ENCODE peak calls at places on chromosome 10, in four cellular contexts. N is uterus; H is heart right ventricle; J is CD8-positive, alpha-beta memory T cell. U is an unnamed sample.
A peak's percentile ranks its signal among the peaks of the same experiment; 100 is the strongest.

GRCh38 chr10:101292194-101293006 is 61.6 kb upstream of the BTRC start:
- DNase-seq in H (peak; percentile 13), N (no peak), J (no peak), U (peak; percentile 78)

GRCh38 chr10:116669080-116669479 is 48.3 kb downstream of the PNLIPRP2 start:
- DNase-seq in H (no peak), N (no peak), J (no peak), U (no peak)

GRCh38 chr10:22501412-22501811 is 156.1 kb downstream of the SPAG6 start:
- DNase-seq in J (no peak), N (no peak), H (no peak), U (no peak)

GRCh38 chr10:103789771-103790201 is 65.6 kb downstream of the SH3PXD2A start:
- DNase-seq in N (no peak), J (no peak), H (no peak), U (no peak)

GRCh38 chr10:44292390-44293002 is 92.4 kb downstream of the CXCL12 start:
- DNase-seq in N (no peak), J (no peak), H (no peak), U (peak; percentile 68)

GRCh38 chr10:66783296-66783695 is 142.5 kb upstream of the LRRTM3 start:
- DNase-seq in H (no peak), J (no peak), N (no peak), U (no peak)

GRCh38 chr10:68871731-68872342 is 29.3 kb upstream of the DDX50 start:
- DNase-seq in J (no peak), N (peak; percentile 17), H (no peak), U (no peak)

GRCh38 chr10:6033954-6034353 is 28.2 kb downstream of the IL2RA start:
- DNase-seq in N (no peak), H (peak; percentile 22), J (no peak), U (no peak)

GRCh38 chr10:23530079-23530478 is 91.2 kb downstream of the OTUD1 start:
- DNase-seq in N (no peak), H (no peak), J (no peak), U (no peak)

GRCh38 chr10:73251683-73252444 is 580 bp downstream of the MRPS16 start:
- DNase-seq in J (no peak), N (no peak), H (no peak), U (no peak)

GRCh38 chr10:33193867-33194521 is 140.5 kb downstream of the NRP1 start:
- DNase-seq in N (no peak), H (no peak), J (no peak), U (no peak)

GRCh38 chr10:107477266-107477665 is 312.8 kb upstream of the SORCS1 start:
- DNase-seq in H (no peak), N (no peak), J (no peak), U (no peak)

GRCh38 chr10:60989400-60989876 is 45.5 kb upstream of the RHOBTB1 start:
- DNase-seq in H (no peak), N (no peak), J (no peak), U (no peak)

GRCh38 chr10:5537684-5538083 is 12.9 kb downstream of the CALML3 start:
- DNase-seq in J (no peak), N (no peak), H (no peak), U (no peak)

GRCh38 chr10:15796098-15796759 is 64.1 kb downstream of the MINDY3 start:
- DNase-seq in H (no peak), J (no peak), N (no peak), U (no peak)

GRCh38 chr10:133100706-133101463 is 13.2 kb downstream of the ADGRA1 start:
- DNase-seq in J (no peak), N (no peak), H (no peak), U (peak; percentile 80)

GRCh38 chr10:78472542-78472890 is 438.9 kb downstream of the RPS24 start:
- DNase-seq in H (no peak), N (no peak), J (no peak), U (no peak)

GRCh38 chr10:16816830-16817124 is 447 bp downstream of the RSU1 start:
- DNase-seq in H (no peak), J (no peak), N (no peak), U (no peak)

GRCh38 chr10:97717627-97718026 is 4.1 kb downstream of the MARVELD1 start:
- DNase-seq in N (no peak), J (no peak), H (no peak), U (no peak)

GRCh38 chr10:101718681-101719275 is 23.8 kb upstream of the FBXW4 start:
- DNase-seq in N (no peak), J (no peak), H (no peak), U (no peak)

GRCh38 chr10:17805921-17806577 is 3.1 kb upstream of the MRC1 start:
- DNase-seq in J (no peak), N (no peak), H (no peak), U (no peak)

GRCh38 chr10:79488303-79488702 is 24.0 kb upstream of the EIF5AL1 start:
- DNase-seq in J (no peak), H (peak; percentile 49), N (peak; percentile 91), U (no peak)

GRCh38 chr10:103629581-103629980 is 136.1 kb downstream of the NEURL1 start:
- DNase-seq in J (no peak), H (no peak), N (no peak), U (peak; percentile 11)

GRCh38 chr10:46547881-46548780 is 8.3 kb downstream of the GPRIN2 start:
- DNase-seq in N (peak; percentile 15), H (peak; percentile 3), J (peak; percentile 44), U (peak; percentile 81)

GRCh38 chr10:100020883-100021248 is 11.1 kb upstream of the DNMBP start:
- DNase-seq in J (no peak), H (no peak), N (no peak), U (no peak)

GRCh38 chr10:14293516-14293915 is 37.2 kb downstream of the FRMD4A start:
- DNase-seq in J (no peak), N (no peak), H (no peak), U (no peak)

GRCh38 chr10:23695825-23696420 is 257.0 kb downstream of the OTUD1 start:
- DNase-seq in J (no peak), H (no peak), N (no peak), U (no peak)

GRCh38 chr10:29772403-29772802 is 137.6 kb upstream of the SVIL start:
- DNase-seq in J (no peak), N (no peak), H (no peak), U (no peak)

DNA sequence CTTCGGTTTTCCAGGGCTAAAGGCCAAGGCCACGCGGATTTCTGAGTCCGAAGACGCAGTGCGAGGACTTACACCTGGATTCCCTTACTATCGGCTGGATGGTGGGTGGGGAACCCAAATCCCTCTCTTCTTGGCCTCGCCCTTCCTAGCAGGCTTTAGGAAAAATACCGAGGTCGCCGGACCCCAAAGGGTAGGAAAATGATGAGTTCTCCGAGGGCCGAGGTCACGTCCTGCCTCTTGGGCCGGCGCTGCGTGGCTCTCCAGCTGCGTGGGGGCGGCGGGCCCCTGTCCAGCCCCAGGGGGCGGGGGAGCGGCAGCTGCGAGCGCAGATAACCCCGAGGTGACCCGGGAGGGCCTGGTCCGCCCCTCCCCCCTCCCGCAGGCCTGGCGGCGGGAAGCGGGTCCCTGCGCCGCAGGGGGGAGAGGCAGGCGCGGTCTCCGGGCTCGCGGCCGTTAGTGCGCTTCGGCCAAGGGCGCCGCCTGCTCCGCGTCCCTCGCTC is 805 bp upstream of the HMX3 start:
- DNase-seq in H (no peak), N (no peak), J (no peak), U (no peak)
- H3K4me1 ChIP-seq in H (peaks cover 56% of the 10 kb centered on the region), N (peaks cover 29% of the 10 kb centered on the region), J (peaks cover 47% of the 10 kb centered on the region), U (peaks cover 26% of the 10 kb centered on the region)

GRCh38 chr10:118669835-118670234 is 74.4 kb upstream of the PRLHR start:
- DNase-seq in H (no peak), J (no peak), N (no peak), U (no peak)
- H3K27ac ChIP-seq in H (no peak overlapping the region), J (no peak overlapping the region), N (peak overlapping the region; percentile 48), U (no peak overlapping the region)

DNA sequence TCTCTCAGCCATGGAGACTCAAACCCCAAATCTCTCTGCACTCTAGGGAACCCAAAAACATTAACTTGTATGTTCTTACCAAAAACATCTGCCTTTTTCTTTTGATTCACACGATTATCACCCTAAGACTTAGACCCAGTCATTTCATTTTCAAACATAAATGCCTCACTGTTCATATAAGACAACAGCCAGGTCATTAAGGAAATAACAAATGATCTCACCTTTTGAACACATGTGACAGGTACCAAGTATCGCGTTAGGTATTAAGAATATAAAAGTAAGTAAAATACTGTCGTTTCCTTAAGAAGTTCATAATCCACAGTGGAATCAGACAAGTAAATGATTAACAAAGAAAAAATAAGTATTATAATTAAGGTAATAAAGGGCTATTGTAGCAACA is 8.8 kb downstream of the TM9SF3 start:
- DNase-seq in J (no peak), H (no peak), N (no peak), U (no peak)
- H3K4me1 ChIP-seq in J (peaks cover 49% of the 10 kb centered on the region), H (peaks cover 82% of the 10 kb centered on the region), N (no peaks in the 10 kb centered on the region), U (peaks cover 51% of the 10 kb centered on the region)

GRCh38 chr10:62639139-62639538 is 165.4 kb upstream of the ADO start:
- DNase-seq in N (no peak), J (no peak), H (no peak), U (no peak)

GRCh38 chr10:62636825-62637248 is 167.7 kb upstream of the ADO start:
- DNase-seq in H (no peak), J (no peak), N (no peak), U (no peak)

GRCh38 chr10:62635127-62635526 is 169.4 kb upstream of the ADO start:
- DNase-seq in H (no peak), N (no peak), J (no peak), U (no peak)

GRCh38 chr10:62638062-62638477 is 166.4 kb upstream of the ADO start:
- DNase-seq in N (peak; percentile 24), H (no peak), J (peak; percentile 48), U (peak; percentile 46)

DNA sequence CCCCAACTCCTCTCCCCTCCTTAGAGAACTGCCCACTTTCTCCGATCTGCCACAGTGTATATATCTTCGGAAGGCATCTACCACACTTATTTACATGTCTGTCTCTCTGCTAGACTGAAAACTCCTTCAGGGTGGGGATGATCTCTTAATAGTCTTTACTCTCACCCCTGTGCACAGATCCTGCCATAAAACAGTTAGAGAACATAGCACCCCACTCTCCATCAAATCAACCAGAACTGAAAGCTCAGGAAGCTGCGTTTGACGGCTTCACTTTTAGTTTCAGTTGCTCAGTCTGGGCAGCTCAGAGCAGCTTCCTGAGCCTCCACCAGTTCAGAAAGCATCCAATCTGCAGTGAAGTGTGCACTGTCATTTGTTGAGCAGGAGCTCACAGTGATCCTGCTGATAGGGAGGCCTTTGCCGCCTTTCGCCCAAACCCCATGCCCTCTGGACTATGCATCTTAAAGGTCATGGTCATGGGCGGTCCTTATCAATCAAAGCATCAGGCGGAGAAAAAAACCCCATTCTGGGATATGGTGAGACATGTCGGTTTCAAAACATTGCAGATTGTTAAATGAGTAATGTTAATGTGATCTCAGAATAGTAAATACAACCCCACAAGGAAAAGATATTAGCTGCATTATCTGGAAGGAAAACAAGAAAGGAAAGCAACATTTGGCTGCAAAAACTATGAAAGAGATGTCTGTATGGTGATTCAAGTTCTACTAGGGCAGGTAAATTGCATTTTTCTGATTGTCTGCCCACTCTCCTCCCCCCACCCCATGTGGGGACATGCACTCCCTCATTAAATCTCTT is 167.1 kb upstream of the ADO start:
- DNase-seq in N (no peak), H (no peak), J (peak; percentile 76), U (peak; percentile 47)
- H3K27ac ChIP-seq in N (peak overlapping the region; percentile 64), H (peak overlapping the region; percentile 38), J (peak overlapping the region; percentile 70), U (peak overlapping the region; percentile 93)